ENCODE peak calls at places on chromosomes 7 and 10, in ten cellular contexts. Z is endodermal cell, Q is psoas muscle, C is uterus, W is astrocyte of the spinal cord, K is fibroblast of the aortic adventitia, G is heart right ventricle, L is fibroblast of lung, U is GM13977, P is brain microvascular endothelial cell. N is an unnamed sample.

GRCh38 chr7:101581891-101582290 is 47.2 kb downstream of the MYL10 start:
- DNase-seq in G (no peak), P (no peak), W (no peak), L (no peak), Q (no peak), Z (peak), U (peak), K (no peak), C (no peak), N (peak)

GRCh38 chr10:84715911-84716310 is 387.5 kb downstream of the CCSER2 start:
- DNase-seq in P (peak), L (no peak), Z (peak), W (peak), K (no peak), Q (no peak), G (no peak), C (no peak), U (peak), N (peak)

GRCh38 chr10:71004176-71004575 is 115.8 kb upstream of the PCBD1 start:
- DNase-seq in U (no peak), P (no peak), C (no peak), Z (no peak), L (no peak), Q (no peak), K (no peak), G (no peak), W (no peak), N (no peak)

GRCh38 chr10:59470570-59470969 is 108.2 kb upstream of the FAM13C start:
- DNase-seq in L (no peak), P (no peak), K (no peak), Z (peak), W (no peak), C (no peak), G (no peak), U (no peak), Q (no peak), N (no peak)

GRCh38 chr7:25849361-25850184 is 302.4 kb upstream of the NFE2L3 start:
- DNase-seq in U (no peak), G (peak), L (peak), Z (no peak), W (peak), Q (no peak), C (peak), P (peak), K (peak), N (no peak)

GRCh38 chr10:122127943-122128342 is 139.0 kb downstream of the TACC2 start:
- DNase-seq in U (no peak), L (peak), C (no peak), P (peak), K (no peak), G (peak), Q (peak), W (peak), Z (peak), N (no peak)

GRCh38 chr10:113214331-113214730 is 264.3 kb downstream of the TCF7L2 start:
- DNase-seq in P (no peak), G (no peak), Z (no peak), U (no peak), K (no peak), Q (no peak), L (no peak), W (no peak), C (no peak), N (no peak)

GRCh38 chr7:134690016-134690415 is 43.4 kb downstream of the BPGM start:
- DNase-seq in G (no peak), U (peak), C (no peak), W (peak), P (peak), K (peak), L (peak), Q (no peak), Z (no peak), N (peak)

GRCh38 chr10:11822031-11822756 is 962 bp upstream of the PROSER2 start:
- DNase-seq in C (no peak), L (no peak), Q (no peak), G (no peak), K (no peak), Z (no peak), P (no peak), U (no peak), W (no peak), N (no peak)

GRCh38 chr10:42938351-42938750 is 138.5 kb upstream of the RET start:
- DNase-seq in L (no peak), P (no peak), W (no peak), K (no peak), C (no peak), U (no peak), G (no peak), Z (no peak), Q (no peak), N (no peak)

GRCh38 chr7:55514546-55515265 is 57.6 kb downstream of the VOPP1 start:
- DNase-seq in C (no peak), Q (no peak), G (no peak), L (no peak), P (no peak), U (no peak), W (no peak), K (no peak), Z (no peak), N (no peak)

GRCh38 chr10:13349776-13350274 is 1.7 kb upstream of the SEPHS1 start:
- DNase-seq in Q (peak), U (no peak), G (peak), W (peak), L (peak), K (peak), Z (peak), C (peak), P (peak), N (no peak)

GRCh38 chr7:41189866-41190265 is 513.0 kb downstream of the INHBA start:
- DNase-seq in Q (no peak), G (no peak), W (peak), L (peak), K (peak), Z (no peak), P (peak), C (no peak), U (no peak), N (no peak)

GRCh38 chr7:94223375-94224084 is 171.2 kb upstream of the COL1A2 start:
- DNase-seq in Q (no peak), K (peak), C (no peak), U (no peak), W (peak), P (peak), Z (peak), L (peak), G (no peak), N (peak)

GRCh38 chr7:2761801-2762497 is 73.9 kb downstream of the AMZ1 start:
- DNase-seq in Z (no peak), L (no peak), P (no peak), C (no peak), G (no peak), U (no peak), W (no peak), K (no peak), Q (no peak), N (no peak)

GRCh38 chr7:2759736-2760097 is 71.7 kb downstream of the AMZ1 start:
- DNase-seq in W (no peak), L (no peak), U (no peak), P (no peak), G (no peak), Q (peak), Z (no peak), C (no peak), K (no peak), N (no peak)

GRCh38 chr7:2761131-2761624 is 73.2 kb downstream of the AMZ1 start:
- DNase-seq in G (no peak), W (no peak), Q (no peak), L (no peak), P (no peak), K (no peak), U (no peak), C (no peak), Z (no peak), N (no peak)

GRCh38 chr7:2758673-2759603 is 70.9 kb downstream of the AMZ1 start:
- DNase-seq in C (no peak), K (no peak), P (no peak), Q (no peak), Z (no peak), U (no peak), L (no peak), W (no peak), G (no peak), N (no peak)

GRCh38 chr7:2760098-2760889 is 72.3 kb downstream of the AMZ1 start:
- DNase-seq in K (peak), G (peak), U (no peak), C (peak), Z (peak), W (peak), L (peak), Q (peak), P (peak), N (peak)
- TF ChIP-seq CTCF in K (peak), G (peak), U (peak), C (peak), Z (peak), W (peak), L (peak), Q (peak), P (peak), N (no peak)

DNA sequence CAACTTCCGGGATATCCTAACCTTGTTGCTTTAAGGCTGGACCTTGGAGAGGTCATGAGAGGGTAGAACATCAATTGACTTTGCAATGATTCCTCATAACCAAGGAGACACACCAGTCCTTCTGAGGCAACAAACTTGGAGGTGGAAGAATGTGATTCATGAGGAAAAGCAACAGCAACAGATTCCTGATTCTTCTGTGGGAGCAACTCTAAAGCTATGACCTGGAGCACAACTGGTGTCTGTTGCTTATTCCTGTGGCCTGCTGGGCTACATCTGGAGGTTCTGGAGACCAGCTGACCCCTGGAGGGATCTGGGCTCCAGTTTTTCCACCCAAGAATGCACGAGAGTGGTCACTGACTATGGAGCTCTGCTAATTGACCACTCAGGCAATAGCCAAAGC is 116.6 kb downstream of the CREB5 start:
- DNase-seq in P (peak), L (peak), K (no peak), Z (no peak), W (peak), C (no peak), U (no peak), G (peak), Q (no peak), N (no peak)
- TF ChIP-seq CTCF in P (no peak), L (no peak), K (no peak), Z (no peak), W (no peak), C (no peak), U (no peak), G (no peak), Q (no peak), N (no peak)

GRCh38 chr10:1290071-1290471 is 233.9 kb downstream of the WDR37 start:
- DNase-seq in P (no peak), W (no peak), U (no peak), L (no peak), Q (no peak), C (no peak), K (no peak), G (no peak), Z (no peak), N (no peak)
- TF ChIP-seq CTCF in P (no peak), W (no peak), U (no peak), L (no peak), Q (no peak), C (no peak), K (no peak), G (no peak), Z (no peak), N (no peak)

DNA sequence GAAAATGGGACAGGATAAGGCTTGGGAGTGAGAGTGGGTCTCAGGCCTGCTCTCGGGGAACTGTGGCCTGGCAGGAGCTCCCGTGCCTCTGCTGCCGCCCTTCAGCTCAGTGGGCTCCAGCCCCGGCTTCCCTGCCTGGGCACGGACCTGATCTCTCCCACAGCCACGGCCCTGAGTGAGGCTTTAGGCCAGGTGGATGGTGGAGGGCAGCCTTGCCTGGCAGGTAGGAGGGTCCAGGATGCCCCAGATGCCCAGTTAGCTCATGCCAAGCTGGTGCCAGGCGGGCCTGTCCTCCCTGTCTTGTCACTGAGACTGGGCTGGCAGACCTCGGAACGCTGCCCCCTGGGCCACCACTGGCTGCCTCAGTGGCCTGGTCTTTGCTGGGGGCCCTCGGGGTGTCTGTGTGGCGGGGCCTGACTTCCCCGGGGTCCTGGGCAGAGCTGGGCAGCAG is 116.6 kb downstream of the INPP5A start:
- DNase-seq in U (no peak), C (no peak), Z (no peak), K (no peak), W (no peak), L (no peak), Q (peak), P (no peak), G (no peak), N (no peak)
- TF ChIP-seq CTCF in U (no peak), C (no peak), Z (no peak), K (no peak), W (no peak), L (no peak), Q (no peak), P (no peak), G (no peak), N (no peak)

GRCh38 chr10:72333111-72334012 is 21.4 kb downstream of the DNAJB12 start:
- DNase-seq in P (no peak), K (no peak), Q (no peak), G (no peak), Z (peak), U (no peak), L (no peak), C (no peak), W (no peak), N (no peak)

GRCh38 chr10:72330059-72330426 is 24.7 kb downstream of the DNAJB12 start:
- DNase-seq in Q (no peak), K (no peak), G (no peak), L (no peak), P (no peak), W (no peak), Z (no peak), U (no peak), C (no peak), N (no peak)

GRCh38 chr10:72332423-72333110 is 22.2 kb downstream of the DNAJB12 start:
- DNase-seq in G (no peak), K (no peak), L (no peak), U (no peak), Z (no peak), W (no peak), P (no peak), C (no peak), Q (no peak), N (no peak)

GRCh38 chr10:72329290-72330058 is 25.2 kb downstream of the DNAJB12 start:
- DNase-seq in L (no peak), Q (no peak), U (no peak), C (no peak), Z (peak), K (no peak), W (no peak), G (no peak), P (no peak), N (no peak)

GRCh38 chr10:72331575-72332422 is 22.9 kb downstream of the DNAJB12 start:
- DNase-seq in K (peak), P (peak), C (peak), W (peak), Q (peak), L (peak), Z (peak), U (peak), G (peak), N (peak)
- TF ChIP-seq CTCF in K (no peak), P (peak), C (no peak), W (peak), Q (peak), L (no peak), Z (peak), U (no peak), G (peak), N (no peak)

DNA sequence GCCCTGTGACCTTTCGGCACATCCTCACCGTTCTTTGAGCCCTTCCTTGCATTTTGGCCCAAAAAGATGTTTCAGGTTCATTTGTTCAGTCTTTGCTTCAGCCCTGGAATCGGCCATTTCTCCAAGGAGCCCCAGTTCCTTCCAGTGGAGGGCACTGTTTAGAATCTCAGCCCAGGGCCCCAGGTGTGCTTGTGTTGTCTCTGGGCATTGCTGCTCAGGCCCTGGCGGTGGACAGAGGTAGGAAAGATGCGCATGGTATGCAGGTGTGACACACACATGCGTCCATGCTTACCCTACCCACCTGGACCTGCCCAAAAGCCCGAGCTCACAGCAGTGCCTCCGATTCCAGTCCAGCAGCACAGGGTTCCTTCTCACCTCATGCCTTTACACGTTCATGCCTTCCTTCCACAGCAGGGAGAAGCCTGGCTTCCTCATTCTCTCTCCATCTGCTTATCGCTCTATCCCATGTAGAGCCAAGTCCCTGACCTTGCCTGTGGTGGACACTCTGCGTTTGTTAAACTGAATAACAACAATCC is 70.6 kb downstream of the LHPP start:
- DNase-seq in U (peak), G (no peak), Z (peak), C (no peak), W (no peak), K (no peak), Q (peak), L (no peak), P (no peak), N (peak)
- TF ChIP-seq CTCF in U (peak), G (no peak), Z (peak), C (no peak), W (peak), K (no peak), Q (no peak), L (no peak), P (peak), N (peak)